ENCODE peak calls at places on chromosomes 4 and X, in seven cellular contexts. V is WERI-Rb-1; C is naive thymus-derived CD4-positive, alpha-beta T cell; E is thyroid gland; Z is left lung; N is brain microvascular endothelial cell; K is CD8-positive, alpha-beta T cell. G is an unnamed sample.
A peak's percentile ranks its signal among the peaks of the same experiment; 100 is the strongest.

GRCh38 chrX:100944601-100945000 is 15.9 kb upstream of the XKRX start:
- DNase-seq in V (no peak), C (no peak), E (no peak), Z (no peak), N (no peak), K (no peak), G (no peak)

GRCh38 chrX:13266641-13267420 is 53.0 kb downstream of the ATXN3L start:
- DNase-seq in V (no peak), C (no peak), E (no peak), Z (no peak), N (no peak), K (no peak), G (no peak)

GRCh38 chr4:15438939-15439524 is 11.2 kb downstream of the C1QTNF7 start:
- DNase-seq in V (no peak), C (no peak), E (no peak), Z (no peak), N (no peak), K (no peak), G (no peak)

GRCh38 chr4:99300934-99301333 is 10.1 kb upstream of the ADH1A start:
- DNase-seq in V (no peak), C (no peak), E (peak; percentile 64), Z (peak; percentile 73), N (peak; percentile 93), K (no peak), G (peak; percentile 82)

GRCh38 chr4:83431200-83431599 is 24.4 kb downstream of the HELQ start:
- DNase-seq in V (no peak), C (no peak), E (no peak), Z (no peak), N (no peak), K (no peak), G (no peak)

GRCh38 chr4:86818211-86818610 is 31.0 kb downstream of the SLC10A6 start:
- DNase-seq in V (no peak), C (no peak), E (no peak), Z (no peak), N (no peak), K (no peak), G (no peak)

GRCh38 chrX:119417842-119418241 is 18.7 kb downstream of the SLC25A43 start:
- DNase-seq in V (no peak), C (no peak), E (no peak), Z (no peak), N (no peak), K (no peak), G (no peak)

GRCh38 chrX:70087857-70088256 is 25.6 kb downstream of the OTUD6A start:
- DNase-seq in V (no peak), C (no peak), E (peak; percentile 4), Z (no peak), N (peak; percentile 9), K (no peak), G (peak; percentile 6)

GRCh38 chrX:71320126-71320525 is 18.6 kb downstream of the ITGB1BP2 start:
- DNase-seq in V (no peak), C (no peak), E (no peak), Z (no peak), N (no peak), K (no peak), G (no peak)

GRCh38 chr4:65943076-65943475 is 272.8 kb upstream of the EPHA5 start:
- DNase-seq in V (no peak), C (no peak), E (no peak), Z (no peak), N (peak; percentile 92), K (no peak), G (no peak)

GRCh38 chr4:3531306-3531886 is 826 bp downstream of the LRPAP1 start:
- DNase-seq in V (no peak), C (no peak), E (no peak), Z (no peak), N (no peak), K (no peak), G (no peak)

DNA sequence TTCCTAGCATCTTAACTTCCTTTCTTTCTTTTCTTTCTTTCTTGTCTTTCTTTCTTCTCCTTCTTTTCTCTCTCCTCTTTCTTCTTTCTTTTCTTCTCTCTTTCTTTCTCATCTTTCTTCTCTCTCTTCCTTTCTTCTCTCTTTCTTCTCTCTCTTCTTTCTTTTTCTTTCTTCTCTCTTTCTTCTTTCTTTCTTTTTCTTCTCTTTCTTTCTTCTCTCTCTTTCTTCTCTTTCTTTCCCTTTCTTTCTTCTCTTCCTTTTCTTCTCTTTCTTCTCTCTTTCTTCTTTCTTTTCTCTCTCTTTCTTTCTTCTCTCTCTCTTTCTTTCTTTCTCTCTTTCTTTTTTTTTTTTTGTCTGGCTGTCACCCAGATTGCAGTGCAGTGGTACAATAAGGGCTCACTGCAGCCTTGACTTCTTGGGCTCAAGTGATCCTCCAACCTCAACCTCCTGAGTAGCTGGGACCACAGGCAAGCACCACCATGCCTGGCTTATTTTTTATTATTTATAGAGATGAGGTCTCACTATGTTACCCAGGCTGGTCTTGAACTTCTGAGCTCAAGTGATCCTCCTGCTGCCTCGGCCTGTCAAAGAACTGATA is 17.5 kb downstream of the NMU start:
- DNase-seq in V (no peak), C (no peak), E (no peak), Z (no peak), N (no peak), K (no peak), G (no peak)
- H3K27ac ChIP-seq in V (no peak overlapping the region), C (no peak overlapping the region), E (no peak overlapping the region), Z (no peak overlapping the region), N (no peak overlapping the region), K (no peak overlapping the region), G (no peak overlapping the region)

GRCh38 chr4:787561-787981 is 38.4 kb downstream of the CPLX1 start:
- DNase-seq in V (no peak), C (no peak), E (no peak), Z (no peak), N (no peak), K (no peak), G (no peak)

GRCh38 chr4:788006-788635 is 37.8 kb downstream of the CPLX1 start:
- DNase-seq in V (no peak), C (no peak), E (no peak), Z (no peak), N (no peak), K (no peak), G (no peak)

GRCh38 chr4:786074-786741 is 39.7 kb downstream of the CPLX1 start:
- DNase-seq in V (no peak), C (no peak), E (no peak), Z (no peak), N (no peak), K (no peak), G (no peak)

GRCh38 chr4:785332-786073 is 40.4 kb downstream of the CPLX1 start:
- DNase-seq in V (no peak), C (no peak), E (no peak), Z (no peak), N (no peak), K (no peak), G (no peak)

GRCh38 chr4:786861-787300 is 39.0 kb downstream of the CPLX1 start:
- DNase-seq in V (no peak), C (no peak), E (no peak), Z (no peak), N (no peak), K (no peak), G (no peak)
- H3K4me3 ChIP-seq in V (no peak overlapping the region), C (no peak overlapping the region), E (no peak overlapping the region), Z (peak overlapping the region; percentile 28), N (no peak overlapping the region), K (no peak overlapping the region), G (peak overlapping the region; percentile 49)

DNA sequence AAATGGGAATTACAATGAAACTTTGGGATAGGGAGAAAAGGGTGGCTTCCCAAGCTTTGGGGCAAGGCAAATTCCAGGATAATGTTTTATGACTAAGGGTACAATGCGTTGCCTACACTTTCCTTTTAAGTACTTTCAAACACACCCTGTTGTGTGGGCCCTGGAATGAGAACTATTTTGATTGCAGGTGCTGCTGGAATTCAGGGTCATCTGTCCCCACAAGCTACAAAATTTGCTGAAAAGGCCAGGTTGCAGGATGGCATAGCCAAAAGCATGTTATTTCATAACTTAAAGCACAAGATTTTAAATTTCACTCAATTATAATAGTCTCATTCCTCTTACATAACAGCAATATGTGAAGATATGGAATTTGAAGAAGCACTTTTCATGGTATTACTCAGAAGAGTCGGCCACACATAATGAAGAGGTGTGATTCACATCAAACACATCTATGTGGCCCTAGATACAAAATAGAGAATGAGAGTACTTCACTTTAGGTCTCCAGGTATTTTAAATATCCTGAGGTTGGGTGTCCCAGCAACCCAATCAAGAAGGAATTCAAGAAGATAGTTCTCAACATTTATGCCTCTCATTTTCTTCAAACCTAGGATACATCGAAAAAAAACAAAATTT is 89.3 kb downstream of the APBB2 start:
- DNase-seq in V (no peak), C (no peak), E (peak; percentile 40), Z (no peak), N (no peak), K (no peak), G (no peak)
- H3K27ac ChIP-seq in V (no peak overlapping the region), C (no peak overlapping the region), E (peak overlapping the region; percentile 71), Z (peak overlapping the region; percentile 27), N (no peak overlapping the region), K (no peak overlapping the region), G (no peak overlapping the region)

DNA sequence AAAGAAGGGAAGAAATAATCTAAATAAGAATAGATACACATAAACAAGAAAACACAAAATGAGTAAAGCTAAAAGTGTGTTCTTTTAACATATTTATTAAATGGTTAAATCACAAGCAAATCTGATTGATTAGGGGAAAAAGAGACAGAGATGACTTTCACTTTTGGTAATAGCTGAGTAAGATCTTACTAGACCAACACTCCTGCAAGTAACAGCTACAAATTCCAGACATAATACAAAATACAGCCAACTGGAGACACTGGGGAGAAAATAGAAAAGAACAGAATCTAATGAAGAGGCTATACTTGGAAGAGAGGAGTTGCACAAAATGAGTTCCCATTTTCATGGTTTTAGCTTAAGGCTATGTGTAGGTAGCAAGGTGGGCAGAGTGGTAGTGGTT is 33.6 kb downstream of the OR13H1 start:
- DNase-seq in V (no peak), C (no peak), E (no peak), Z (no peak), N (no peak), K (no peak), G (no peak)
- H3K4me3 ChIP-seq in V (no peak overlapping the region), C (no peak overlapping the region), E (no peak overlapping the region), Z (no peak overlapping the region), N (no peak overlapping the region), K (no peak overlapping the region), G (no peak overlapping the region)

DNA sequence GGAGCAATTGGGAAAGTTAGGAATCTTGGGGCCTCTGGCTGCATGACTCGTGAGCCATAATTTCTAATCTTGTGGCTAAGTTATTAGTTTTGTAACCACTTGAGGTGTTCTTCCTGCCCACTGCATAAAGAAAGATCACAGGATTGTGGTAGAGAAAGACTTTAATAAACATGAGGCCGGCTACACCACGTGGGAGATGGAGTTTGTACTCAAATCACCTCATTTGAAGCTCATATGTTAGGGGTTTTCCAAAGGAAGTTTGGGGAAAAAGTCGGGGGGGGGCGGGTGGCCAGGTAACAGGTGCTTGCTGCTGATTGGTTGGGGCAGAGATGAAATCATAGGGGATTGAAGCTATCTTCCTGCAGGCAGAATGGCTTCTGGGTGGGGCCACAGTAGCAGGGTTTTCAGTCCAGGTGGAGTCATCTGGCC is 287.8 kb downstream of the ZNF674 start:
- DNase-seq in V (no peak), C (no peak), E (no peak), Z (no peak), N (no peak), K (no peak), G (no peak)
- H3K27ac ChIP-seq in V (no peak overlapping the region), C (no peak overlapping the region), E (no peak overlapping the region), Z (no peak overlapping the region), N (no peak overlapping the region), K (no peak overlapping the region), G (no peak overlapping the region)

GRCh38 chrX:64394874-64395567 is at the start of gene MTMR8:
- DNase-seq in V (peak; percentile 84), C (peak; percentile 80), E (peak; percentile 78), Z (peak; percentile 74), N (peak; percentile 41), K (peak; percentile 53), G (peak; percentile 67)
- H3K4me3 ChIP-seq in V (peak within 1 kb of the TSS; percentile 53), C (peak within 1 kb of the TSS; percentile 66), E (peak within 1 kb of the TSS; percentile 3), Z (peak within 1 kb of the TSS; percentile 52), N (peak within 1 kb of the TSS; percentile 49), K (peak within 1 kb of the TSS; percentile 60), G (peak within 1 kb of the TSS; percentile 62)